ENCODE peak calls at places on chromosomes 1 and 21, in ten cellular contexts. X, R, K, Z, J, T, L, V, Y and D are unnamed samples.
A peak's percentile ranks its signal among the peaks of the same experiment; 100 is the strongest.

GRCh38 chr1:116521186-116521585 is 49.6 kb downstream of the CD58 start:
- DNase-seq in X (peak; percentile 69), R (peak; percentile 41), K (no peak), Z (no peak), J (no peak), T (no peak), L (no peak), V (no peak), Y (no peak), D (no peak)

GRCh38 chr1:1046767-1047166 is 26.8 kb downstream of the AGRN start:
- DNase-seq in X (no peak), R (no peak), K (no peak), Z (no peak), J (no peak), T (no peak), L (no peak), V (no peak), Y (no peak), D (no peak)

GRCh38 chr1:228900099-228900965 is 165.1 kb downstream of the RHOU start:
- DNase-seq in X (peak; percentile 20), R (peak; percentile 22), K (peak; percentile 61), Z (peak; percentile 79), J (no peak), T (no peak), L (no peak), V (peak; percentile 73), Y (peak; percentile 41), D (no peak)

GRCh38 chr1:103101399-103101798 is 6.9 kb downstream of the COL11A1 start:
- DNase-seq in X (no peak), R (no peak), K (no peak), Z (no peak), J (no peak), T (no peak), L (no peak), V (no peak), Y (no peak), D (no peak)

GRCh38 chr1:108955881-108956280 is 7.4 kb downstream of the CLCC1 start:
- DNase-seq in X (no peak), R (no peak), K (no peak), Z (no peak), J (no peak), T (no peak), L (no peak), V (no peak), Y (no peak), D (no peak)

GRCh38 chr1:201214461-201214860 is 23.8 kb downstream of the IGFN1 start:
- DNase-seq in X (no peak), R (no peak), K (no peak), Z (no peak), J (no peak), T (no peak), L (no peak), V (no peak), Y (no peak), D (no peak)

GRCh38 chr1:31633117-31633516 is 11.6 kb downstream of the PEF1 start:
- DNase-seq in X (no peak), R (no peak), K (no peak), Z (no peak), J (peak; percentile 44), T (peak; percentile 28), L (no peak), V (no peak), Y (peak; percentile 81), D (no peak)

GRCh38 chr1:190808035-190808434 is 330.4 kb upstream of the BRINP3 start:
- DNase-seq in X (no peak), R (no peak), K (no peak), Z (no peak), J (no peak), T (no peak), L (no peak), V (no peak), Y (no peak), D (no peak)

GRCh38 chr1:8871965-8872399 is 6.5 kb downstream of the ENO1 start:
- DNase-seq in X (peak; percentile 58), R (peak; percentile 74), K (no peak), Z (no peak), J (no peak), T (no peak), L (no peak), V (no peak), Y (no peak), D (no peak)

GRCh38 chr1:198730952-198731351 is 92.1 kb downstream of the PTPRC start:
- DNase-seq in X (no peak), R (no peak), K (no peak), Z (no peak), J (no peak), T (no peak), L (no peak), V (no peak), Y (no peak), D (no peak)

GRCh38 chr1:165679282-165680036 is 18.9 kb downstream of the ALDH9A1 start:
- DNase-seq in X (no peak), R (no peak), K (no peak), Z (no peak), J (no peak), T (no peak), L (no peak), V (no peak), Y (no peak), D (no peak)
- TF ChIP-seq CTCF in X (no peak), R (no peak), K (no peak), Z (no peak), J (no peak), T (no peak), L (no peak), V (no peak), Y (no peak), D (no peak)

GRCh38 chr21:41760411-41760810 is 6.4 kb downstream of the RIPK4 start:
- DNase-seq in X (no peak), R (no peak), K (no peak), Z (no peak), J (no peak), T (no peak), L (no peak), V (no peak), Y (no peak), D (no peak)
- H3K4me1 ChIP-seq in X (no peaks in the 10 kb centered on the region), R (peaks cover 2% of the 10 kb centered on the region), K (no peaks in the 10 kb centered on the region), Z (no peaks in the 10 kb centered on the region), J (peaks cover 55% of the 10 kb centered on the region), T (peaks cover 12% of the 10 kb centered on the region), L (peaks cover 17% of the 10 kb centered on the region), V (peaks cover 18% of the 10 kb centered on the region), Y (no peaks in the 10 kb centered on the region), D (no peaks in the 10 kb centered on the region)

DNA sequence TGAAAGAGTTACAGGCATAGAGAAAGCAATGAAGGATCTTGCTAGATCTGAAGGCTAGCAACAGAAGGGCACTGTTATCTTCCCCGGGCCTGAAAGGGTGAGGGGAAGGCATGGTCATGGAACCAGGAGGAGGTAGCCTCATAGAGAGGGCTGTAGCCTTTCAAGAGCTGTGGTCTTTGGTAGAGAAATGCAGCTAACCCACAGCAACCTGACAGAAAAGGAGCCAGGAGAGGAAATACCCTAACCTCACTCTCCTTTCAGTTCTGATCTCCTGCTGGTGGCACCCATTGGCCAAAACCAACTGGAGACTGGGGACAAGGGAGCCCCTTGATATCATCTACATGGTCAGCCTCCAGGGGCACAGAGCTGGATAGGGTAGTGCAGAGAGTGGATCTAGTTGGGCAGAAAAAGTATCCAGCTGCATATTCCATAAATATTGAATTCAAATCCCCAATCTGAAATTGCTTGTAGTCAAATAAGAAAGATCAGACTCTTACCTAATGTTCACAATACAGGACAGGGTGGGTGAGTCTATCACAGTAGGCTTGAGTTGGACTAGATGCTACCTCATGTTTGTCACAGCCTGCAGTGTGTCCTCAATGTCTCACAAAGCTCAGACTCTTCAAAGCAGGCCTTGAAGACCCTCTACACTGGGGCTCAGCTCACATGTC is 74.0 kb upstream of the JUN start:
- DNase-seq in X (no peak), R (no peak), K (no peak), Z (no peak), J (no peak), T (no peak), L (no peak), V (no peak), Y (no peak), D (no peak)
- H3K27ac ChIP-seq in X (no peak overlapping the region), R (no peak overlapping the region), K (no peak overlapping the region), Z (no peak overlapping the region), J (no peak overlapping the region), T (no peak overlapping the region), L (no peak overlapping the region), V (no peak overlapping the region), Y (peak overlapping the region; percentile 2), D (no peak overlapping the region)

GRCh38 chr21:39377444-39378050 is 28.7 kb upstream of the HMGN1 start:
- DNase-seq in X (peak; percentile 7), R (no peak), K (no peak), Z (no peak), J (peak; percentile 60), T (no peak), L (no peak), V (no peak), Y (no peak), D (no peak)
- TF ChIP-seq CTCF in X (no peak), R (no peak), K (no peak), Z (no peak), J (no peak), T (no peak), L (no peak), V (no peak), Y (no peak), D (no peak)

GRCh38 chr1:221093903-221094865 is 214.9 kb downstream of the HLX start:
- DNase-seq in X (peak; percentile 19), R (no peak), K (no peak), Z (no peak), J (no peak), T (peak; percentile 5), L (no peak), V (no peak), Y (no peak), D (no peak)

GRCh38 chr1:221085712-221086111 is 206.5 kb downstream of the HLX start:
- DNase-seq in X (no peak), R (no peak), K (no peak), Z (no peak), J (peak; percentile 35), T (no peak), L (no peak), V (no peak), Y (no peak), D (no peak)

GRCh38 chr1:221087919-221088318 is 208.7 kb downstream of the HLX start:
- DNase-seq in X (no peak), R (peak; percentile 55), K (no peak), Z (no peak), J (no peak), T (no peak), L (no peak), V (no peak), Y (no peak), D (no peak)

GRCh38 chr1:221089273-221089672 is 210.0 kb downstream of the HLX start:
- DNase-seq in X (peak; percentile 67), R (peak; percentile 61), K (no peak), Z (no peak), J (peak; percentile 65), T (no peak), L (no peak), V (no peak), Y (no peak), D (no peak)

GRCh38 chr1:221089803-221090202 is 210.6 kb downstream of the HLX start:
- DNase-seq in X (no peak), R (no peak), K (no peak), Z (no peak), J (no peak), T (no peak), L (no peak), V (no peak), Y (no peak), D (no peak)
- H3K4me1 ChIP-seq in X (peaks cover 19% of the 10 kb centered on the region), R (peaks cover 14% of the 10 kb centered on the region), K (no peaks in the 10 kb centered on the region), Z (no peaks in the 10 kb centered on the region), J (peaks cover 25% of the 10 kb centered on the region), T (no peaks in the 10 kb centered on the region), L (peaks cover 4% of the 10 kb centered on the region), V (no peaks in the 10 kb centered on the region), Y (no peaks in the 10 kb centered on the region), D (no peaks in the 10 kb centered on the region)